ENCODE peak calls at places on chromosomes 4 and X, in eight cellular contexts. I is suprapubic skin, J is A673, Y is endodermal cell, H is fibroblast of lung, N is tibial nerve, S is sigmoid colon, G is H1. A is an unnamed sample.

GRCh38 chrX:135572436-135572835 is 52.0 kb downstream of the INTS6L start:
- DNase-seq in I (no peak), J (no peak), Y (no peak), H (no peak), N (no peak), S (no peak), G (no peak), A (no peak)

GRCh38 chrX:11944486-11944885 is 186.4 kb downstream of the MSL3 start:
- DNase-seq in I (no peak), J (peak; percentile 56), Y (peak; percentile 85), H (peak; percentile 53), N (no peak), S (no peak), G (peak; percentile 45), A (peak; percentile 52)

GRCh38 chr4:36351082-36351666 is 69.8 kb downstream of the DTHD1 start:
- DNase-seq in I (peak; percentile 66), J (peak; percentile 61), Y (peak; percentile 87), H (peak; percentile 37), N (peak; percentile 53), S (peak; percentile 71), G (peak; percentile 60), A (peak; percentile 60)

GRCh38 chrX:153592091-153592833 is 6.7 kb downstream of the CCNQ start:
- DNase-seq in I (no peak), J (no peak), Y (no peak), H (no peak), N (no peak), S (no peak), G (no peak), A (no peak)

GRCh38 chr4:106358899-106359298 is 9.7 kb downstream of the GIMD1 start:
- DNase-seq in I (no peak), J (no peak), Y (no peak), H (peak; percentile 91), N (no peak), S (no peak), G (no peak), A (peak; percentile 56)

GRCh38 chr4:45350438-45350837 is 624.1 kb upstream of the GNPDA2 start:
- DNase-seq in I (no peak), J (peak; percentile 17), Y (no peak), H (peak; percentile 6), N (no peak), S (no peak), G (no peak), A (no peak)

GRCh38 chrX:56318076-56318475 is 85.9 kb downstream of the KLF8 start:
- DNase-seq in I (no peak), J (no peak), Y (no peak), H (no peak), N (no peak), S (no peak), G (no peak), A (peak; percentile 88)

GRCh38 chr4:5134620-5135019 is 83.3 kb downstream of the STK32B start:
- DNase-seq in I (no peak), J (no peak), Y (no peak), H (no peak), N (no peak), S (no peak), G (no peak), A (no peak)

GRCh38 chrX:110397904-110398303 is 39.3 kb downstream of the RTL9 start:
- DNase-seq in I (peak; percentile 60), J (no peak), Y (no peak), H (no peak), N (no peak), S (no peak), G (no peak), A (no peak)

GRCh38 chrX:7586126-7586525 is 256.8 kb upstream of the VCX start:
- DNase-seq in I (no peak), J (peak; percentile 25), Y (peak; percentile 38), H (peak; percentile 8), N (no peak), S (no peak), G (no peak), A (peak; percentile 35)

GRCh38 chrX:69379412-69379811 is 124.7 kb upstream of the NALF2 start:
- DNase-seq in I (no peak), J (no peak), Y (no peak), H (no peak), N (no peak), S (no peak), G (no peak), A (no peak)

DNA sequence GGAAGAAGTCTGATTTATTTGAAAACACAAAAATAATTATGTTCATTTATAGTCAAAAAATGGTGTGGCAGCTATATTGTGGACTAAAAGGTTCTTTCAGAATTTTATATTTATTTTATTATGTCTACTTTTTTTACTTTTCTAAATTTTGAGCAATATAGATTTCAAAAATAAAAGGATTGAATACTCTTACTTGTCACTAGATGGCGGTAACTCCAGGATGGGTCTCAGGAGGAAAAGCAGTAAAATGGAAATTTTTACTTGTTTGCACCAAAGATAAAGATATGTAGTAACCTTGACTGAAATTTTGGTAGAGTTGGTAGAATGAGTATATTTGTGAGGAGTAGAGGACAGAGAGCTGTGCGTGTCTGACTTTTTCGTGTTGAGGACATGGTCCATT is 14.5 kb upstream of the DACH2 start:
- DNase-seq in I (no peak), J (peak; percentile 39), Y (no peak), H (peak; percentile 11), N (no peak), S (no peak), G (no peak), A (no peak)
- TF ChIP-seq CTCF in I (no peak), J (peak; percentile 72), Y (peak; percentile 76), H (peak; percentile 56), N (peak; percentile 48), S (no peak), G (no peak), A (peak; percentile 11)

GRCh38 chrX:108362026-108362425 is 76.2 kb downstream of the COL4A6 start:
- DNase-seq in I (no peak), J (no peak), Y (no peak), H (no peak), N (no peak), S (no peak), G (no peak), A (peak; percentile 40)

GRCh38 chrX:108361316-108361715 is 76.9 kb downstream of the COL4A6 start:
- DNase-seq in I (no peak), J (no peak), Y (no peak), H (peak; percentile 11), N (no peak), S (no peak), G (no peak), A (no peak)

DNA sequence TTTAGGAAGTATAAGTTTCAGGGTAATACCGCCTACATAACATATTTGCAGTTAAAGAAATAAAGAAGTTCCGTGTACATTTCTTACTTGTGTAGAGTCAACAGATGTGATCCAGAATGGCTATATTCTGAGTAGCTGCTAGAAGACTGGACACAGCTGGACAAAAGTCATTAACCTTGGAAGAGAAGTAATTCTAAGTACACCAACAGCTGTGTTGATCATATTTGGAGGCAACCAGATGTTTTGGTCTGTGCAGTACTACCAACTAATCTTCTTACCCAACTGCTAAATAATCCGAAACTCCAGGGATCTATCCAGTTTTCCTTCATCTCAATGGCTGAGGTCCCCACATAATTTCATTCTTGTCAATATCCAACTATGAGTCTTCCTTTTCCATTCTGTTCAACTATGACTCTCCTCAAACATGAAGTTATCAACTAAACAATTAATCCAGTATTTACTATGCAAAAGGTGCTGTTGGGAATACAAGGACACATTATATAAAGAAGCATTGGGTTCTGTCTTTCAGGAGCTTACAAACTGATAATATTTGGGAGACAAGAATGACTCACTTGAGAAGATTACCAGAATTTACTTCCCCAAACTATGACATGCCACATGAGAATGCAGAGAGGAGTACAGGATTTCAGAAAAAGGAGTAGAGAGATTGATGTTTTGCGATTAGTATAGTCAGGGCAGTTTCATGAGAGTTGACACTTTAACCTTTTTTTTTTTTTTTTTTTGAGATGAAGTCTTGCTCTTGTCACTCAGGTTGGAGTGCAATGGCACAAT is 78.2 kb downstream of the COL4A6 start:
- DNase-seq in I (no peak), J (no peak), Y (no peak), H (peak; percentile 14), N (no peak), S (no peak), G (no peak), A (no peak)
- H3K4me3 ChIP-seq in I (no peak overlapping the region), J (no peak overlapping the region), Y (no peak overlapping the region), H (no peak overlapping the region), N (no peak overlapping the region), S (no peak overlapping the region), G (no peak overlapping the region), A (no peak overlapping the region)

DNA sequence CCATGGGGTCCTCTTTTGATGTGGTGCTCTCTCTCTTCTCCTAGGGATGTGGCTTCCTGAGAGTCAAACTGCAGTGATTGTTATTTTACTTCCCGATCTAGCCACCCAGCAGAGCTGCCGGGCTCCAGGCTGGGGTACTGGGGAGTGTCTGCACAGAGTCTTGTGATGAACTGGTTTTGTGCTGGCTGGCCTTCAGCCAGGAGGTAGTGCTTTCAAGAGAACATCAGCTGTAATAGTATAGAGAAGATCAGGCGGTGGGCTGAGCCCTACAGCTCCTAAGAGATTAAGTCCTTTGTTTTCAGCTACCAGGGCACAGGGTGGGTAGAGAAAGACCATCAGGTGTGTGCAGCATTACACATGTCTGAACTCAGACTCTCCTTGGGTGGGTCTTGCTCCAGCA is 59.0 kb upstream of the AGTR2 start:
- DNase-seq in I (no peak), J (no peak), Y (no peak), H (no peak), N (no peak), S (no peak), G (no peak), A (no peak)
- H3K27me3 ChIP-seq in I (no peaks in the 10 kb centered on the region), J (peaks cover 4% of the 10 kb centered on the region), Y (no peaks in the 10 kb centered on the region), H (no peaks in the 10 kb centered on the region), N (no peaks in the 10 kb centered on the region), S (no peaks in the 10 kb centered on the region), G (no peaks in the 10 kb centered on the region), A (no peaks in the 10 kb centered on the region)

DNA sequence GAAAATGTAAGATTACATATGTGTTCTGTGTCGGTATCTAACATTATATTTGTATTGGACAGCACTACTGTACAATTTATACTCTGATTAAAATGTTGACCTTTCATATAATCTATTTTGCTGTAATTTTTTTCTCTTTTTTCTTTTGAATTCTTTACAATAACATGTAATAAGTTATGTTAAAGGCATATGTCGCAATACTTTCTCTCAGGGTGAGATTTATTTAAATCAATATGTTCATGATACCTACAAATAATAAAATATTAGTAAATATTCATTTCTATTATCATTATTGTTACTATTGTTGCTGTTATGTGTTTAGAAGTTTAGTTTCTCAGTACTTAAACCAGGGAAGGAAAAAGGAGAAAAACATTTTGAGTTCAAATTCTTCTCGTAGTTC is 807.4 kb downstream of the STIM2 start:
- DNase-seq in I (no peak), J (no peak), Y (no peak), H (no peak), N (no peak), S (no peak), G (no peak), A (no peak)
- TF ChIP-seq CTCF in I (no peak), J (no peak), Y (no peak), H (no peak), N (no peak), S (no peak), G (no peak), A (no peak)

A was measured in bronchial epithelial cell.